ENCODE peak calls at places on chromosomes 1 and 21, in five cellular contexts. M is cardiac fibroblast, T is brain microvascular endothelial cell, X is AG04449, O is lower leg skin. S is an unnamed sample.

GRCh38 chr21:21406918-21407317 is 408.7 kb downstream of the NCAM2 start:
- DNase-seq in M (no peak), T (no peak), X (no peak), O (no peak), S (no peak)

GRCh38 chr1:89974211-89974610 is 20.7 kb upstream of the ZNF326 start:
- DNase-seq in M (no peak), T (no peak), X (no peak), O (no peak), S (no peak)

GRCh38 chr1:43383449-43383848 is 6.2 kb downstream of the MED8 start:
- DNase-seq in M (no peak), T (no peak), X (no peak), O (no peak), S (no peak)

GRCh38 chr1:220451541-220451940 is 76.4 kb upstream of the MARK1 start:
- DNase-seq in M (no peak), T (no peak), X (no peak), O (no peak), S (no peak)

GRCh38 chr1:171754381-171754705 is 12.5 kb upstream of the VAMP4 start:
- DNase-seq in M (peak), T (peak), X (no peak), O (no peak), S (no peak)

GRCh38 chr1:111733183-111733995 is 5.8 kb downstream of the INKA2 start:
- DNase-seq in M (peak), T (peak), X (no peak), O (peak), S (peak)

GRCh38 chr1:11841245-11842153 is 6.1 kb downstream of the NPPA start:
- DNase-seq in M (no peak), T (no peak), X (no peak), O (no peak), S (no peak)

GRCh38 chr1:67711850-67712202 is 26.8 kb downstream of the GADD45A start:
- DNase-seq in M (no peak), T (no peak), X (no peak), O (no peak), S (no peak)

GRCh38 chr1:233549404-233549803 is 64.5 kb upstream of the KCNK1 start:
- DNase-seq in M (no peak), T (no peak), X (no peak), O (no peak), S (no peak)

GRCh38 chr1:89279011-89279466 is 6.4 kb upstream of the GBP5 start:
- DNase-seq in M (no peak), T (no peak), X (no peak), O (no peak), S (no peak)

GRCh38 chr1:176545034-176545639 is 82.2 kb downstream of the PAPPA2 start:
- DNase-seq in M (no peak), T (no peak), X (no peak), O (no peak), S (no peak)

GRCh38 chr21:25639922-25640670 is 1.0 kb downstream of the JAM2 start:
- DNase-seq in M (no peak), T (no peak), X (no peak), O (no peak), S (no peak)

GRCh38 chr1:154158307-154159125 is 3.6 kb upstream of the NUP210L start:
- DNase-seq in M (no peak), T (no peak), X (no peak), O (no peak), S (no peak)

GRCh38 chr1:59332983-59333382 is 36.1 kb downstream of the FGGY start:
- DNase-seq in M (peak), T (peak), X (no peak), O (no peak), S (no peak)

GRCh38 chr1:111739984-111740765 is 980 bp upstream of the INKA2 start:
- DNase-seq in M (peak), T (peak), X (no peak), O (peak), S (no peak)

GRCh38 chr1:175725684-175726083 is 17.7 kb downstream of the TNR start:
- DNase-seq in M (peak), T (peak), X (no peak), O (no peak), S (no peak)

GRCh38 chr1:58884706-58885661 is 101.1 kb upstream of the JUN start:
- DNase-seq in M (peak), T (no peak), X (no peak), O (peak), S (no peak)

GRCh38 chr1:58904299-58905125 is 120.7 kb upstream of the JUN start:
- DNase-seq in M (no peak), T (no peak), X (no peak), O (no peak), S (no peak)

GRCh38 chr1:42479621-42480020 is 16.5 kb downstream of the CCDC30 start:
- DNase-seq in M (no peak), T (peak), X (no peak), O (no peak), S (no peak)

GRCh38 chr1:211327341-211327921 is 798 bp downstream of the TRAF5 start:
- DNase-seq in M (peak), T (peak), X (no peak), O (no peak), S (no peak)

GRCh38 chr1:167467126-167467725 is 51.1 kb downstream of the CD247 start:
- DNase-seq in M (no peak), T (peak), X (no peak), O (no peak), S (no peak)

GRCh38 chr1:59596432-59596831 is 218.3 kb upstream of the HOOK1 start:
- DNase-seq in M (peak), T (peak), X (no peak), O (no peak), S (peak)

DNA sequence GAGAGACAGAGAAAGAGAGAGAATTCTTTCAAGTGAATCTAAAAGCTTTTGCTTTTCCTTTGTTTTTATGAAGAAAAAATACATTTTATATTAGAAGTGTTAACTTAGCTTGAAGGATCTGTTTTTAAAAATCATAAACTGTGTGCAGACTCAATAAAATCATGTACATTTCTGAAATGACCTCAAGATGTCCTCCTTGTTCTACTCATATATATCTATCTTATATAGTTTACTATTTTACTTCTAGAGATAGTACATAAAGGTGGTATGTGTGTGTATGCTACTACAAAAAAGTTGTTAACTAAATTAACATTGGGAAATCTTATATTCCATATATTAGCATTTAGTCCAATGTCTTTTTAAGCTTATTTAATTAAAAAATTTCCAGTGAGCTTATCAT is 117.6 kb downstream of the PTPRC start:
- DNase-seq in M (peak), T (no peak), X (no peak), O (no peak), S (no peak)
- TF ChIP-seq CTCF in M (no peak), T (no peak), X (no peak), O (no peak), S (peak)

GRCh38 chr1:183285746-183286145 is 99.7 kb downstream of the LAMC2 start:
- DNase-seq in M (no peak), T (peak), X (no peak), O (no peak), S (no peak)

GRCh38 chr1:183283286-183283685 is 97.2 kb downstream of the LAMC2 start:
- DNase-seq in M (no peak), T (no peak), X (no peak), O (no peak), S (no peak)

GRCh38 chr1:183282101-183282855 is 96.2 kb downstream of the LAMC2 start:
- DNase-seq in M (no peak), T (no peak), X (no peak), O (no peak), S (no peak)

GRCh38 chr1:183281553-183282091 is 95.6 kb downstream of the LAMC2 start:
- DNase-seq in M (peak), T (peak), X (no peak), O (peak), S (peak)

GRCh38 chr1:183284086-183284485 is 98.0 kb downstream of the LAMC2 start:
- DNase-seq in M (no peak), T (no peak), X (no peak), O (no peak), S (no peak)
- TF ChIP-seq CTCF in M (no peak), T (no peak), X (no peak), O (no peak), S (no peak)

GRCh38 chr1:29416267-29416666 is 179.9 kb downstream of the PTPRU start:
- DNase-seq in M (no peak), T (no peak), X (no peak), O (peak), S (no peak)
- TF ChIP-seq CTCF in M (no peak), T (peak), X (peak), O (no peak), S (peak)

GRCh38 chr1:158007180-158007579 is 13.7 kb downstream of the KIRREL1 start:
- DNase-seq in M (no peak), T (no peak), X (no peak), O (no peak), S (no peak)
- TF ChIP-seq CTCF in M (no peak), T (no peak), X (no peak), O (no peak), S (no peak)

DNA sequence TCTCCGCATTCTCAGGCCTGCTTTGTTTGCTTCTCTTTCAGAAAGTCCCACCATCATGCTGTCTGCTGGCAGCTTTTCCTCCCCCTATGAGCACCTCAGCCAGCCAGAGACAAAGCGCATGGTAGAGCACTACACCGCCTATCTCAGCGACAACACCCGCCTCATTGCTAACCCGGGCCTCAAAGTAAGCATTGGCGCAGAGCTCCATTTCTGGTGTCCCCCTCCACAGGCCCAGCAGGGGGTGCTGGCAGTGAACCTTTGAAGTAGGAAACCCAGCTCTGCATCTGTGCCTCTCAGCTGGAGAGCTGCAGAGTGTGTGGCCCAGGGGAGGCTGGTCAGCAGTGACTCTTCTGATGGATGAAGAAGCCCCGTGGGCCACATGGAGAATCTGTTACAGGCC is 81.2 kb upstream of the RAVER2 start:
- DNase-seq in M (peak), T (peak), X (no peak), O (no peak), S (no peak)
- TF ChIP-seq CTCF in M (peak), T (peak), X (peak), O (no peak), S (peak)

DNA sequence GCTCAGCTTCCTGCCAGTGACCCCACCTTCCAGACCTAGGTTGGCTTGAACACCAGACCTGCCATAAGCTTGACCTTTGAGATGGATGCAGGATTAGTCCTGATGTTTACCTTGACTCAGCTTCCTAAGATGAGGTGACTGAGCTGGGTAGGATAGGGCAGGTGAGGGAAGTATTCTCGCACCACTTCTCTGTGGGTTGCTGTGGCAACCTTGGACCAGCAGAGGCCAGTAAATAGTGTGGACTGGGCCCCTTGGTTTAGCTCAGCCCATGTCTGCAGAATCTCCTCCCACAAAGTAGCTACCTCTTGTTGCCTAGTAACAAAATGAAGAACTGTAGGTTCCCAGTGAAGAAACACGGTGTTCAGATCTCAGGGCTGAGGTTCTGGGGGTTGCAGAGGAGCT is 8.4 kb downstream of the RPS6KA1 start:
- DNase-seq in M (peak), T (peak), X (no peak), O (no peak), S (no peak)
- TF ChIP-seq CTCF in M (peak), T (peak), X (peak), O (no peak), S (peak)

S was measured in AG09319.